ENCODE peak calls at places on chromosomes 13 and 19, in four cellular contexts. One of them, this sample, is unnamed.

GRCh38 chr19:19105365-19106060 is 32.8 kb downstream of the TMEM161A start:
- DNase-seq in NCI-H2107: no peak
- DNase-seq in BE2C: peak
- DNase-seq in activated CD4-positive, alpha-beta T cell treated with anti-CD3 and anti-CD28 coated beads, Interleukin-2, amount 10 ng/mL, durations not matched to agents 7 days and 5 days: no peak
- DNase-seq in this sample: peak

GRCh38 chr13:49927755-49928154 is 8.4 kb downstream of the SPRYD7 start:
- DNase-seq in activated CD4-positive, alpha-beta T cell treated with anti-CD3 and anti-CD28 coated beads, Interleukin-2, amount 10 ng/mL, durations not matched to agents 7 days and 5 days: no peak
- DNase-seq in BE2C: no peak
- DNase-seq in NCI-H2107: no peak
- DNase-seq in this sample: no peak

GRCh38 chr19:16608290-16608704 is 19.7 kb downstream of the MED26 start:
- DNase-seq in BE2C: no peak
- DNase-seq in activated CD4-positive, alpha-beta T cell treated with anti-CD3 and anti-CD28 coated beads, Interleukin-2, amount 10 ng/mL, durations not matched to agents 7 days and 5 days: no peak
- DNase-seq in NCI-H2107: no peak
- DNase-seq in this sample: no peak

GRCh38 chr19:54209748-54210494 is 9.3 kb downstream of the RPS9 start:
- DNase-seq in NCI-H2107: peak
- DNase-seq in BE2C: peak
- DNase-seq in activated CD4-positive, alpha-beta T cell treated with anti-CD3 and anti-CD28 coated beads, Interleukin-2, amount 10 ng/mL, durations not matched to agents 7 days and 5 days: no peak
- DNase-seq in this sample: peak

GRCh38 chr13:24716446-24716845 is 36.2 kb downstream of the ATP12A start:
- DNase-seq in activated CD4-positive, alpha-beta T cell treated with anti-CD3 and anti-CD28 coated beads, Interleukin-2, amount 10 ng/mL, durations not matched to agents 7 days and 5 days: no peak
- DNase-seq in BE2C: no peak
- DNase-seq in NCI-H2107: no peak
- DNase-seq in this sample: no peak

GRCh38 chr19:4624733-4625362 is 14.5 kb upstream of the TNFAIP8L1 start:
- DNase-seq in NCI-H2107: no peak
- DNase-seq in BE2C: peak
- DNase-seq in activated CD4-positive, alpha-beta T cell treated with anti-CD3 and anti-CD28 coated beads, Interleukin-2, amount 10 ng/mL, durations not matched to agents 7 days and 5 days: no peak
- DNase-seq in this sample: peak

GRCh38 chr13:20043207-20043925 is 84.8 kb downstream of the ZMYM2 start:
- DNase-seq in NCI-H2107: no peak
- DNase-seq in BE2C: no peak
- DNase-seq in activated CD4-positive, alpha-beta T cell treated with anti-CD3 and anti-CD28 coated beads, Interleukin-2, amount 10 ng/mL, durations not matched to agents 7 days and 5 days: no peak
- DNase-seq in this sample: no peak

GRCh38 chr19:45667620-45668341 is at the start of gene GIPR:
- DNase-seq in BE2C: peak
- DNase-seq in NCI-H2107: no peak
- DNase-seq in activated CD4-positive, alpha-beta T cell treated with anti-CD3 and anti-CD28 coated beads, Interleukin-2, amount 10 ng/mL, durations not matched to agents 7 days and 5 days: peak
- DNase-seq in this sample: peak

GRCh38 chr19:7897289-7897688 is 6.4 kb upstream of the MAP2K7 start:
- DNase-seq in NCI-H2107: no peak
- DNase-seq in activated CD4-positive, alpha-beta T cell treated with anti-CD3 and anti-CD28 coated beads, Interleukin-2, amount 10 ng/mL, durations not matched to agents 7 days and 5 days: no peak
- DNase-seq in BE2C: no peak
- DNase-seq in this sample: peak

GRCh38 chr19:15107056-15108010 is at the start of gene SYDE1:
- DNase-seq in NCI-H2107: no peak
- DNase-seq in activated CD4-positive, alpha-beta T cell treated with anti-CD3 and anti-CD28 coated beads, Interleukin-2, amount 10 ng/mL, durations not matched to agents 7 days and 5 days: no peak
- DNase-seq in BE2C: no peak
- DNase-seq in this sample: no peak

GRCh38 chr19:41528106-41528505 is 47.9 kb upstream of the CEACAM21 start:
- DNase-seq in NCI-H2107: no peak
- DNase-seq in BE2C: no peak
- DNase-seq in activated CD4-positive, alpha-beta T cell treated with anti-CD3 and anti-CD28 coated beads, Interleukin-2, amount 10 ng/mL, durations not matched to agents 7 days and 5 days: no peak
- DNase-seq in this sample: no peak

GRCh38 chr19:16825312-16826168 is 3.7 kb upstream of the SIN3B start:
- DNase-seq in activated CD4-positive, alpha-beta T cell treated with anti-CD3 and anti-CD28 coated beads, Interleukin-2, amount 10 ng/mL, durations not matched to agents 7 days and 5 days: no peak
- DNase-seq in NCI-H2107: peak
- DNase-seq in BE2C: peak
- DNase-seq in this sample: peak

GRCh38 chr13:39910041-39910440 is 254.6 kb downstream of the COG6 start:
- DNase-seq in activated CD4-positive, alpha-beta T cell treated with anti-CD3 and anti-CD28 coated beads, Interleukin-2, amount 10 ng/mL, durations not matched to agents 7 days and 5 days: no peak
- DNase-seq in NCI-H2107: no peak
- DNase-seq in BE2C: no peak
- DNase-seq in this sample: peak

GRCh38 chr19:2604747-2605329 is 97.7 kb downstream of the GNG7 start:
- DNase-seq in BE2C: no peak
- DNase-seq in activated CD4-positive, alpha-beta T cell treated with anti-CD3 and anti-CD28 coated beads, Interleukin-2, amount 10 ng/mL, durations not matched to agents 7 days and 5 days: no peak
- DNase-seq in NCI-H2107: no peak
- DNase-seq in this sample: no peak

GRCh38 chr19:41575998-41576397 is at the start of gene CEACAM21:
- DNase-seq in NCI-H2107: no peak
- DNase-seq in activated CD4-positive, alpha-beta T cell treated with anti-CD3 and anti-CD28 coated beads, Interleukin-2, amount 10 ng/mL, durations not matched to agents 7 days and 5 days: peak
- DNase-seq in BE2C: no peak
- DNase-seq in this sample: no peak

GRCh38 chr13:21060063-21060826 is 1.1 kb downstream of the LATS2 start:
- DNase-seq in BE2C: no peak
- DNase-seq in NCI-H2107: no peak
- DNase-seq in activated CD4-positive, alpha-beta T cell treated with anti-CD3 and anti-CD28 coated beads, Interleukin-2, amount 10 ng/mL, durations not matched to agents 7 days and 5 days: no peak
- DNase-seq in this sample: no peak

GRCh38 chr19:30236006-30236405 is 136.2 kb upstream of the ZNF536 start:
- DNase-seq in NCI-H2107: no peak
- DNase-seq in activated CD4-positive, alpha-beta T cell treated with anti-CD3 and anti-CD28 coated beads, Interleukin-2, amount 10 ng/mL, durations not matched to agents 7 days and 5 days: no peak
- DNase-seq in BE2C: peak
- DNase-seq in this sample: peak

GRCh38 chr19:32677657-32678056 is 2.0 kb downstream of the RGS9BP start:
- DNase-seq in BE2C: no peak
- DNase-seq in NCI-H2107: no peak
- DNase-seq in activated CD4-positive, alpha-beta T cell treated with anti-CD3 and anti-CD28 coated beads, Interleukin-2, amount 10 ng/mL, durations not matched to agents 7 days and 5 days: no peak
- DNase-seq in this sample: peak

GRCh38 chr19:55684946-55685681 is 10.1 kb downstream of the EPN1 start:
- DNase-seq in BE2C: peak
- DNase-seq in activated CD4-positive, alpha-beta T cell treated with anti-CD3 and anti-CD28 coated beads, Interleukin-2, amount 10 ng/mL, durations not matched to agents 7 days and 5 days: no peak
- DNase-seq in NCI-H2107: no peak
- DNase-seq in this sample: no peak

GRCh38 chr19:48872884-48873475 is 759 bp downstream of the PPP1R15A start:
- DNase-seq in activated CD4-positive, alpha-beta T cell treated with anti-CD3 and anti-CD28 coated beads, Interleukin-2, amount 10 ng/mL, durations not matched to agents 7 days and 5 days: peak
- DNase-seq in NCI-H2107: peak
- DNase-seq in BE2C: peak
- DNase-seq in this sample: peak

GRCh38 chr19:54416695-54417491 is 1.6 kb downstream of the TTYH1 start:
- DNase-seq in activated CD4-positive, alpha-beta T cell treated with anti-CD3 and anti-CD28 coated beads, Interleukin-2, amount 10 ng/mL, durations not matched to agents 7 days and 5 days: no peak
- DNase-seq in BE2C: no peak
- DNase-seq in NCI-H2107: no peak
- DNase-seq in this sample: no peak

GRCh38 chr19:18951721-18952281 is 10.8 kb upstream of the HOMER3 start:
- DNase-seq in NCI-H2107: no peak
- DNase-seq in activated CD4-positive, alpha-beta T cell treated with anti-CD3 and anti-CD28 coated beads, Interleukin-2, amount 10 ng/mL, durations not matched to agents 7 days and 5 days: no peak
- DNase-seq in BE2C: no peak
- DNase-seq in this sample: no peak

GRCh38 chr19:18637644-18638630 is 1.1 kb downstream of the KLHL26 start:
- DNase-seq in NCI-H2107: no peak
- DNase-seq in activated CD4-positive, alpha-beta T cell treated with anti-CD3 and anti-CD28 coated beads, Interleukin-2, amount 10 ng/mL, durations not matched to agents 7 days and 5 days: no peak
- DNase-seq in BE2C: no peak
- DNase-seq in this sample: peak

GRCh38 chr19:48587387-48587786 is 19.2 kb upstream of the SPACA4 start:
- DNase-seq in BE2C: no peak
- DNase-seq in NCI-H2107: no peak
- DNase-seq in activated CD4-positive, alpha-beta T cell treated with anti-CD3 and anti-CD28 coated beads, Interleukin-2, amount 10 ng/mL, durations not matched to agents 7 days and 5 days: no peak
- DNase-seq in this sample: no peak

GRCh38 chr19:35738887-35739229 is 3.4 kb downstream of the IGFLR1 start:
- DNase-seq in activated CD4-positive, alpha-beta T cell treated with anti-CD3 and anti-CD28 coated beads, Interleukin-2, amount 10 ng/mL, durations not matched to agents 7 days and 5 days: no peak
- DNase-seq in BE2C: no peak
- DNase-seq in NCI-H2107: no peak
- DNase-seq in this sample: peak

GRCh38 chr19:12924621-12925310 is 5.7 kb upstream of the SYCE2 start:
- DNase-seq in BE2C: no peak
- DNase-seq in NCI-H2107: no peak
- DNase-seq in activated CD4-positive, alpha-beta T cell treated with anti-CD3 and anti-CD28 coated beads, Interleukin-2, amount 10 ng/mL, durations not matched to agents 7 days and 5 days: no peak
- DNase-seq in this sample: no peak

GRCh38 chr13:25406377-25406776 is 34.6 kb downstream of the ATP8A2 start:
- DNase-seq in activated CD4-positive, alpha-beta T cell treated with anti-CD3 and anti-CD28 coated beads, Interleukin-2, amount 10 ng/mL, durations not matched to agents 7 days and 5 days: no peak
- DNase-seq in NCI-H2107: no peak
- DNase-seq in BE2C: no peak
- DNase-seq in this sample: peak

GRCh38 chr13:73708393-73708985 is 425.7 kb downstream of the KLF12 start:
- DNase-seq in activated CD4-positive, alpha-beta T cell treated with anti-CD3 and anti-CD28 coated beads, Interleukin-2, amount 10 ng/mL, durations not matched to agents 7 days and 5 days: peak
- DNase-seq in BE2C: peak
- DNase-seq in NCI-H2107: no peak
- DNase-seq in this sample: peak

GRCh38 chr19:33819875-33820781 is 23.5 kb downstream of the KCTD15 start:
- DNase-seq in activated CD4-positive, alpha-beta T cell treated with anti-CD3 and anti-CD28 coated beads, Interleukin-2, amount 10 ng/mL, durations not matched to agents 7 days and 5 days: peak
- DNase-seq in BE2C: no peak
- DNase-seq in NCI-H2107: no peak
- DNase-seq in this sample: peak

GRCh38 chr19:17490411-17490810 is 20.1 kb downstream of the SLC27A1 start:
- DNase-seq in activated CD4-positive, alpha-beta T cell treated with anti-CD3 and anti-CD28 coated beads, Interleukin-2, amount 10 ng/mL, durations not matched to agents 7 days and 5 days: peak
- DNase-seq in NCI-H2107: no peak
- DNase-seq in BE2C: no peak
- DNase-seq in this sample: no peak

GRCh38 chr19:44684892-44685847 is 13.8 kb upstream of the CEACAM16 start:
- DNase-seq in NCI-H2107: no peak
- DNase-seq in BE2C: no peak
- DNase-seq in activated CD4-positive, alpha-beta T cell treated with anti-CD3 and anti-CD28 coated beads, Interleukin-2, amount 10 ng/mL, durations not matched to agents 7 days and 5 days: peak
- DNase-seq in this sample: peak

This sample was measured in NCI-H82.